ENCODE peak calls at places on chromosome 12, in eight cellular contexts. T is activated T-cell treated with anti-CD3 and anti-CD28 coated beads for 4 hours; M is mucosa of gallbladder; R is nephron progenitor cell; H is AG08396; Z is CD8-positive, alpha-beta T cell; A is dorsolateral prefrontal cortex; U is endodermal cell. X is an unnamed sample.

GRCh38 chr12:67034110-67034879 is 234.9 kb upstream of the CAND1 start:
- DNase-seq in T (no peak), M (peak; percentile 15), R (no peak), H (no peak), Z (no peak), A (no peak), U (no peak), X (no peak)

GRCh38 chr12:20390846-20391245 is 22.5 kb downstream of the PDE3A start:
- DNase-seq in T (no peak), M (no peak), R (no peak), H (no peak), Z (no peak), A (no peak), U (no peak), X (no peak)

GRCh38 chr12:106974525-106974924 is 12.4 kb downstream of the MTERF2 start:
- DNase-seq in T (no peak), M (no peak), R (no peak), H (no peak), Z (no peak), A (no peak), U (no peak), X (no peak)

GRCh38 chr12:31298510-31298904 is 27.4 kb downstream of the SINHCAF start:
- DNase-seq in T (no peak), M (no peak), R (no peak), H (no peak), Z (no peak), A (no peak), U (no peak), X (no peak)

GRCh38 chr12:50948798-50949197 is 3.5 kb upstream of the HIGD1C start:
- DNase-seq in T (no peak), M (no peak), R (no peak), H (no peak), Z (no peak), A (no peak), U (no peak), X (no peak)

GRCh38 chr12:66103011-66103913 is 27.3 kb downstream of the LLPH start:
- DNase-seq in T (no peak), M (no peak), R (no peak), H (no peak), Z (no peak), A (no peak), U (peak; percentile 83), X (no peak)

GRCh38 chr12:24719293-24719721 is 229.6 kb downstream of the BCAT1 start:
- DNase-seq in T (no peak), M (no peak), R (no peak), H (peak; percentile 16), Z (no peak), A (no peak), U (no peak), X (peak; percentile 5)

GRCh38 chr12:69405466-69405865 is 45.9 kb downstream of the YEATS4 start:
- DNase-seq in T (no peak), M (peak; percentile 22), R (no peak), H (peak; percentile 69), Z (no peak), A (no peak), U (no peak), X (no peak)

GRCh38 chr12:108457006-108457733 is 57.9 kb upstream of the FICD start:
- DNase-seq in T (no peak), M (peak; percentile 19), R (peak; percentile 34), H (peak; percentile 62), Z (no peak), A (no peak), U (peak; percentile 79), X (no peak)

GRCh38 chr12:130152386-130152785 is 9.9 kb upstream of the FZD10 start:
- DNase-seq in T (no peak), M (no peak), R (no peak), H (no peak), Z (no peak), A (no peak), U (no peak), X (no peak)

GRCh38 chr12:87841935-87842334 is 187.3 kb downstream of the C12orf50 start:
- DNase-seq in T (no peak), M (no peak), R (no peak), H (no peak), Z (no peak), A (no peak), U (no peak), X (no peak)

GRCh38 chr12:24222968-24223367 is 273.5 kb upstream of the SOX5 start:
- DNase-seq in T (no peak), M (no peak), R (no peak), H (peak; percentile 37), Z (no peak), A (no peak), U (no peak), X (no peak)

GRCh38 chr12:19171731-19172130 is 42.2 kb downstream of the PLEKHA5 start:
- DNase-seq in T (no peak), M (no peak), R (no peak), H (no peak), Z (no peak), A (no peak), U (no peak), X (no peak)

GRCh38 chr12:52238206-52238840 is 5.3 kb downstream of the KRT7 start:
- DNase-seq in T (no peak), M (no peak), R (no peak), H (no peak), Z (no peak), A (no peak), U (no peak), X (no peak)

GRCh38 chr12:132479291-132479690 is 10.7 kb upstream of the FBRSL1 start:
- DNase-seq in T (no peak), M (no peak), R (no peak), H (no peak), Z (no peak), A (no peak), U (no peak), X (no peak)

GRCh38 chr12:111322336-111323250 is 46.3 kb downstream of the PHETA1 start:
- DNase-seq in T (no peak), M (no peak), R (no peak), H (no peak), Z (no peak), A (peak; percentile 57), U (no peak), X (no peak)

GRCh38 chr12:16609140-16609539 is 3.2 kb upstream of the LMO3 start:
- DNase-seq in T (no peak), M (no peak), R (no peak), H (no peak), Z (no peak), A (no peak), U (no peak), X (no peak)

GRCh38 chr12:113233967-113234366 is 12.7 kb downstream of the TPCN1 start:
- DNase-seq in T (no peak), M (no peak), R (no peak), H (no peak), Z (no peak), A (no peak), U (no peak), X (no peak)

X was measured in stimulated activated CD4-positive, alpha-beta T cell treated with anti-CD3 and anti-CD28 coated beads, Interleukin-1b, Interleukin-23, amount 100 ng/mL, for 4 hours.